ENCODE peak calls at places on chromosomes 5 and 9, in five cellular contexts. S, M, P, I and N are unnamed samples.

GRCh38 chr5:35345222-35345621 is 114.9 kb upstream of the PRLR start:
- DNase-seq in I (no peak), P (no peak), M (no peak), S (no peak), N (no peak)

GRCh38 chr5:82804151-82804690 is 273.0 kb downstream of the TMEM167A start:
- DNase-seq in I (no peak), P (no peak), S (no peak), M (no peak), N (no peak)

GRCh38 chr5:180830253-180831138 is 27.9 kb upstream of the MGAT1 start:
- DNase-seq in S (peak; percentile 87), I (peak; percentile 40), M (peak; percentile 69), P (no peak), N (no peak)

GRCh38 chr5:179454354-179454753 is 96.0 kb upstream of the RUFY1 start:
- DNase-seq in I (no peak), P (no peak), S (no peak), M (no peak), N (no peak)

GRCh38 chr9:90803860-90804593 is 2.4 kb downstream of the SYK start:
- DNase-seq in P (no peak), S (no peak), I (no peak), M (no peak), N (no peak)

GRCh38 chr5:84072339-84072738 is 312.3 kb downstream of the EDIL3 start:
- DNase-seq in S (no peak), I (no peak), M (no peak), P (no peak), N (no peak)

GRCh38 chr5:111404270-111404769 is 108.0 kb downstream of the STARD4 start:
- DNase-seq in P (no peak), I (no peak), M (no peak), S (no peak), N (no peak)

GRCh38 chr9:124621371-124622328 is 114.5 kb upstream of the NR5A1 start:
- DNase-seq in I (no peak), S (peak; percentile 91), M (no peak), P (no peak), N (no peak)

GRCh38 chr5:140182075-140182709 is 7.2 kb downstream of the CYSTM1 start:
- DNase-seq in S (no peak), P (peak; percentile 34), I (no peak), M (peak; percentile 59), N (no peak)

GRCh38 chr5:96257904-96258303 is 175.1 kb downstream of the PCSK1 start:
- DNase-seq in S (no peak), I (no peak), P (no peak), M (no peak), N (no peak)

GRCh38 chr5:75049581-75050274 is 2.6 kb downstream of the GCNT4 start:
- DNase-seq in M (peak; percentile 37), S (peak; percentile 68), P (no peak), I (peak; percentile 63), N (peak; percentile 31)

GRCh38 chr5:149900390-149900789 is 44.2 kb downstream of the PDE6A start:
- DNase-seq in I (no peak), S (no peak), P (no peak), M (no peak), N (no peak)

GRCh38 chr9:31839273-31839672 is 545.2 kb upstream of the ACO1 start:
- DNase-seq in P (no peak), S (no peak), I (no peak), M (no peak), N (no peak)

GRCh38 chr9:130527651-130528310 is 51.6 kb upstream of the FUBP3 start:
- DNase-seq in P (no peak), M (no peak), I (no peak), S (no peak), N (no peak)

GRCh38 chr9:72856985-72857631 is 95.7 kb downstream of the ALDH1A1 start:
- DNase-seq in S (peak; percentile 64), M (no peak), P (peak; percentile 31), I (peak; percentile 17), N (no peak)

GRCh38 chr5:149256451-149256850 is 15.2 kb upstream of the AFAP1L1 start:
- DNase-seq in M (no peak), P (no peak), S (no peak), I (no peak), N (no peak)

GRCh38 chr9:97403746-97404316 is 8.1 kb upstream of the TDRD7 start:
- DNase-seq in I (no peak), P (no peak), M (no peak), S (no peak), N (no peak)

GRCh38 chr5:4630031-4630430 is 510.1 kb upstream of the ADAMTS16 start:
- DNase-seq in I (no peak), M (no peak), P (no peak), S (no peak), N (no peak)

GRCh38 chr5:90718387-90718786 is 159.8 kb downstream of the ADGRV1 start:
- DNase-seq in M (no peak), P (no peak), S (no peak), I (no peak), N (no peak)

GRCh38 chr5:78677777-78678668 is 29.5 kb upstream of the LHFPL2 start:
- DNase-seq in P (peak; percentile 83), I (no peak), S (peak; percentile 59), M (peak; percentile 57), N (no peak)

GRCh38 chr5:1108008-1108864 is 3.6 kb downstream of the SLC12A7 start:
- DNase-seq in S (no peak), M (no peak), I (no peak), P (no peak), N (no peak)

GRCh38 chr5:81154725-81155124 is 78.4 kb upstream of the CKMT2 start:
- DNase-seq in I (no peak), P (no peak), M (no peak), S (peak; percentile 23), N (no peak)

GRCh38 chr9:88949961-88950340 is 41.3 kb upstream of the S1PR3 start:
- DNase-seq in I (no peak), S (peak; percentile 17), M (no peak), P (no peak), N (no peak)

GRCh38 chr5:78245126-78245525 is 49.4 kb downstream of the AP3B1 start:
- DNase-seq in I (no peak), P (no peak), M (no peak), S (no peak), N (no peak)

GRCh38 chr5:145752534-145752933 is 82.6 kb downstream of the PRELID2 start:
- DNase-seq in S (no peak), I (no peak), P (no peak), M (no peak), N (no peak)

GRCh38 chr5:73170522-73170921 is 2.5 kb upstream of the TMEM174 start:
- DNase-seq in I (peak; percentile 37), P (no peak), M (no peak), S (peak; percentile 44), N (no peak)

GRCh38 chr5:5652181-5652580 is 229.7 kb downstream of the ICE1 start:
- DNase-seq in S (no peak), M (no peak), I (no peak), P (no peak), N (no peak)

GRCh38 chr9:91089405-91090131 is 272.1 kb downstream of the AUH start:
- DNase-seq in I (peak; percentile 25), M (no peak), S (peak; percentile 33), P (peak; percentile 43), N (no peak)

GRCh38 chr5:175094461-175094860 is 349.5 kb downstream of the DRD1 start:
- DNase-seq in I (no peak), M (no peak), S (no peak), P (no peak), N (no peak)

GRCh38 chr9:85268024-85268610 is 473.6 kb downstream of the AGTPBP1 start:
- DNase-seq in P (no peak), M (no peak), I (no peak), S (no peak), N (no peak)

GRCh38 chr5:133953568-133954145 is 14.8 kb downstream of the C5orf15 start:
- DNase-seq in I (no peak), M (no peak), S (no peak), P (no peak), N (no peak)

GRCh38 chr5:94779684-94780083 is 161.2 kb downstream of the SLF1 start:
- DNase-seq in P (no peak), S (no peak), I (no peak), M (no peak), N (no peak)

GRCh38 chr5:94788527-94788926 is 170.1 kb downstream of the SLF1 start:
- DNase-seq in M (no peak), I (no peak), S (no peak), P (no peak), N (no peak)

GRCh38 chr5:94782376-94782775 is 163.9 kb downstream of the SLF1 start:
- DNase-seq in S (no peak), M (no peak), I (no peak), P (no peak), N (no peak)

GRCh38 chr5:94785111-94785510 is 166.6 kb downstream of the SLF1 start:
- DNase-seq in S (no peak), M (no peak), I (no peak), P (no peak), N (no peak)
- TF ChIP-seq CTCF in S (no peak), M (no peak), I (no peak), P (peak; percentile 37), N (peak; percentile 27)

DNA sequence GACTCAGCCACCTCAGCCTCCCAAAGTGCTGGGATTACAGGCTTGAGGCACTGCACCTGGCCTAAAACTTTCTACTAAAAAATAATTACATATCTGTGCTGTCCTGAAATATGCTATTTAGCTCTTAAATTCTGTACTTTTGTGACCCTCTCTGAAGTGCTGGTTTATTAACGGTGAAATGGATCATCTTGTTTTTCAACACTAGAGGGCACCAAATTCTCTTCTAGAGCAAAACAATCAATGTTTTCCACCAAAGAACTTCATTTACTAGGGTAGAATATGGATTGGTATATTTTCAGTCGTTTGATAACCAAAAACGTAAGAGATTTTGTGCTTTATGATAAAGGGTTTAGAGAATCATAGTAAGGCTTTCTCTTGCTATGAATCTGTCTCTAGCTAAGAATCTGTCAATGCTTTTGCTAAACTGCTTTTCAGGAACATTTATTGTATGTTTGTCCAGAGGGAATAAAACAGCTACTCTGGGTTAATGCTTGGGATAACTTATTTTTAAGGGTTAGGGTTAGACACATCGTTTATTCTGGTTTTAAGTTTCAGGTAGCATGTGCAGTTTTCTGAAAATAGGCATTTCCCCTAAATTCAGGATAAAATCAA is 63.6 kb downstream of the RNF180 start:
- DNase-seq in S (peak; percentile 23), M (no peak), I (no peak), P (no peak), N (no peak)
- TF ChIP-seq CTCF in S (peak; percentile 45), M (peak; percentile 43), I (no peak), P (peak; percentile 50), N (peak; percentile 65)

GRCh38 chr5:14090290-14090689 is 52.9 kb upstream of the TRIO start:
- DNase-seq in P (no peak), M (no peak), S (no peak), I (no peak), N (no peak)
- TF ChIP-seq CTCF in P (no peak), M (no peak), S (no peak), I (no peak), N (no peak)

GRCh38 chr5:137221914-137222313 is 277.2 kb downstream of the SPOCK1 start:
- DNase-seq in M (no peak), I (peak; percentile 40), S (no peak), P (no peak), N (no peak)

GRCh38 chr5:137217599-137218200 is 281.4 kb downstream of the SPOCK1 start:
- DNase-seq in S (no peak), P (no peak), I (no peak), M (no peak), N (no peak)

GRCh38 chr5:137218896-137219295 is 280.2 kb downstream of the SPOCK1 start:
- DNase-seq in S (no peak), P (no peak), M (no peak), I (no peak), N (no peak)

GRCh38 chr5:137218471-137218870 is 280.7 kb downstream of the SPOCK1 start:
- DNase-seq in P (no peak), S (no peak), I (no peak), M (no peak), N (no peak)

GRCh38 chr5:137220523-137220927 is 278.6 kb downstream of the SPOCK1 start:
- DNase-seq in M (peak; percentile 27), S (peak; percentile 43), I (peak; percentile 37), P (peak; percentile 32), N (no peak)
- TF ChIP-seq CTCF in M (no peak), S (peak; percentile 49), I (peak; percentile 67), P (peak; percentile 71), N (peak; percentile 47)